ENCODE peak calls at places on chromosomes 5 and 9, in five cellular contexts. E, S, J, G and Q are unnamed samples.

GRCh38 chr9:3916984-3917383 is 382.9 kb downstream of the GLIS3 start:
- DNase-seq in E (no peak), S (peak; percentile 52), J (no peak), G (no peak), Q (peak; percentile 74)

GRCh38 chr5:133746834-133747233 is 134.5 kb upstream of the FSTL4 start:
- DNase-seq in E (no peak), S (no peak), J (no peak), G (no peak), Q (no peak)

GRCh38 chr9:79946718-79947117 is 375.0 kb downstream of the TLE4 start:
- DNase-seq in E (no peak), S (no peak), J (no peak), G (no peak), Q (no peak)

GRCh38 chr5:595285-595684 is 16.9 kb upstream of the CEP72 start:
- DNase-seq in E (no peak), S (no peak), J (no peak), G (no peak), Q (no peak)

GRCh38 chr9:94944623-94945022 is 218.1 kb downstream of the AOPEP start:
- DNase-seq in E (no peak), S (no peak), J (no peak), G (no peak), Q (no peak)

GRCh38 chr9:94014066-94014654 is 59.0 kb upstream of the BARX1 start:
- DNase-seq in E (no peak), S (peak; percentile 40), J (no peak), G (peak; percentile 46), Q (no peak)

GRCh38 chr9:14315754-14316573 is 2.0 kb upstream of the NFIB start:
- DNase-seq in E (no peak), S (peak; percentile 19), J (no peak), G (peak; percentile 26), Q (no peak)

GRCh38 chr5:54049963-54050362 is 260.4 kb downstream of the ARL15 start:
- DNase-seq in E (peak; percentile 57), S (peak; percentile 63), J (no peak), G (no peak), Q (peak; percentile 50)

GRCh38 chr5:86500947-86501346 is 116.8 kb upstream of the COX7C start:
- DNase-seq in E (no peak), S (no peak), J (no peak), G (no peak), Q (no peak)

GRCh38 chr9:15416880-15417279 is 5.8 kb upstream of the SNAPC3 start:
- DNase-seq in E (no peak), S (peak; percentile 29), J (no peak), G (peak; percentile 14), Q (no peak)

GRCh38 chr9:107750741-107751521 is 261.4 kb upstream of the KLF4 start:
- DNase-seq in E (peak; percentile 95), S (peak; percentile 100), J (no peak), G (no peak), Q (peak; percentile 98)

GRCh38 chr9:99118782-99119466 is 14.0 kb downstream of the TGFBR1 start:
- DNase-seq in E (no peak), S (no peak), J (peak; percentile 59), G (no peak), Q (no peak)

GRCh38 chr5:128665747-128666355 is 127.8 kb upstream of the FBN2 start:
- DNase-seq in E (no peak), S (no peak), J (no peak), G (no peak), Q (no peak)

GRCh38 chr5:154482528-154483449 is 4.8 kb upstream of the HAND1 start:
- DNase-seq in E (no peak), S (no peak), J (no peak), G (no peak), Q (no peak)

GRCh38 chr5:133993152-133993548 is 11.6 kb downstream of the VDAC1 start:
- DNase-seq in E (peak; percentile 30), S (peak; percentile 38), J (no peak), G (no peak), Q (no peak)

GRCh38 chr5:107954254-107954653 is 283.5 kb upstream of the EFNA5 start:
- DNase-seq in E (no peak), S (no peak), J (no peak), G (no peak), Q (no peak)

GRCh38 chr5:41841325-41841724 is 28.9 kb downstream of the OXCT1 start:
- DNase-seq in E (no peak), S (no peak), J (no peak), G (no peak), Q (no peak)

GRCh38 chr5:164237531-164237930 is 732.1 kb downstream of the MAT2B start:
- DNase-seq in E (no peak), S (no peak), J (no peak), G (no peak), Q (no peak)

GRCh38 chr5:94968507-94969095 is 316.3 kb downstream of the MCTP1 start:
- DNase-seq in E (peak; percentile 11), S (peak; percentile 60), J (no peak), G (peak; percentile 75), Q (peak; percentile 42)

GRCh38 chr9:70081120-70081495 is 37.5 kb downstream of the MAMDC2 start:
- DNase-seq in E (peak; percentile 41), S (peak; percentile 86), J (no peak), G (no peak), Q (no peak)

GRCh38 chr5:80463269-80463668 is 24.6 kb upstream of the FAM151B start:
- DNase-seq in E (no peak), S (no peak), J (no peak), G (no peak), Q (no peak)

GRCh38 chr5:151612689-151613427 is 21.7 kb upstream of the FAT2 start:
- DNase-seq in E (no peak), S (no peak), J (peak; percentile 24), G (peak; percentile 38), Q (no peak)

GRCh38 chr9:134638503-134639090 is 3.0 kb upstream of the COL5A1 start:
- DNase-seq in E (no peak), S (no peak), J (no peak), G (no peak), Q (no peak)

GRCh38 chr5:14816374-14816998 is 55.1 kb downstream of the ANKH start:
- DNase-seq in E (no peak), S (peak; percentile 60), J (no peak), G (no peak), Q (no peak)

GRCh38 chr9:132984202-132985062 is 5.9 kb downstream of the GFI1B start:
- DNase-seq in E (no peak), S (no peak), J (no peak), G (no peak), Q (no peak)

GRCh38 chr5:157559301-157559700 is 16.3 kb downstream of the ADAM19 start:
- DNase-seq in E (no peak), S (peak; percentile 89), J (no peak), G (no peak), Q (peak; percentile 61)

GRCh38 chr5:158511454-158511853 is 588.3 kb downstream of the EBF1 start:
- DNase-seq in E (no peak), S (no peak), J (no peak), G (no peak), Q (no peak)

GRCh38 chr5:83964235-83964634 is 243.6 kb upstream of the HAPLN1 start:
- DNase-seq in E (no peak), S (peak; percentile 82), J (no peak), G (no peak), Q (no peak)

GRCh38 chr9:114471157-114471556 is 34.1 kb downstream of the WHRN start:
- DNase-seq in E (no peak), S (no peak), J (no peak), G (no peak), Q (no peak)

GRCh38 chr9:5388026-5388806 is 48.5 kb upstream of the RLN1 start:
- DNase-seq in E (no peak), S (peak; percentile 24), J (no peak), G (no peak), Q (no peak)

GRCh38 chr5:132777209-132778069 is at the start of gene SEPTIN8:
- DNase-seq in E (no peak), S (peak; percentile 51), J (no peak), G (no peak), Q (no peak)

GRCh38 chr5:172770374-172770674 is 671 bp downstream of the DUSP1 start:
- DNase-seq in E (no peak), S (no peak), J (no peak), G (no peak), Q (no peak)

GRCh38 chr9:105191508-105192118 is 52.8 kb upstream of the SLC44A1 start:
- DNase-seq in E (no peak), S (peak; percentile 20), J (no peak), G (no peak), Q (peak; percentile 59)